ENCODE peak calls at places on chromosomes 4 and X, in seven cellular contexts. One of them, this sample, is unnamed.

GRCh38 chr4:160034501-160034900 is 931.6 kb downstream of the RAPGEF2 start:
- DNase-seq in right lobe of liver: no peak
- DNase-seq in CD8-positive, alpha-beta T cell: no peak
- DNase-seq in psoas muscle: no peak
- DNase-seq in uterus: no peak
- DNase-seq in tibial nerve: no peak
- DNase-seq in HepG2: no peak
- DNase-seq in this sample: no peak

GRCh38 chr4:105399535-105400161 is 74.2 kb downstream of the PPA2 start:
- DNase-seq in HepG2: no peak
- DNase-seq in tibial nerve: no peak
- DNase-seq in psoas muscle: no peak
- DNase-seq in right lobe of liver: no peak
- DNase-seq in uterus: no peak
- DNase-seq in CD8-positive, alpha-beta T cell: no peak
- DNase-seq in this sample: no peak

GRCh38 chr4:18975916-18976610 is 954.5 kb upstream of the LCORL start:
- DNase-seq in HepG2: no peak
- DNase-seq in right lobe of liver: no peak
- DNase-seq in tibial nerve: no peak
- DNase-seq in uterus: no peak
- DNase-seq in CD8-positive, alpha-beta T cell: no peak
- DNase-seq in psoas muscle: no peak
- DNase-seq in this sample: no peak

GRCh38 chrX:8731579-8732395 is at the start of gene ANOS1:
- DNase-seq in tibial nerve: peak; percentile 23
- DNase-seq in uterus: no peak
- DNase-seq in CD8-positive, alpha-beta T cell: no peak
- DNase-seq in right lobe of liver: no peak
- DNase-seq in psoas muscle: peak; percentile 86
- DNase-seq in HepG2: no peak
- DNase-seq in this sample: no peak

GRCh38 chr4:182555997-182556418 is 312.8 kb downstream of the TENM3 start:
- DNase-seq in HepG2: no peak
- DNase-seq in CD8-positive, alpha-beta T cell: no peak
- DNase-seq in uterus: peak; percentile 18
- DNase-seq in tibial nerve: no peak
- DNase-seq in psoas muscle: no peak
- DNase-seq in right lobe of liver: no peak
- DNase-seq in this sample: no peak

GRCh38 chrX:120549483-120550452 is 11.0 kb downstream of the CUL4B start:
- DNase-seq in psoas muscle: no peak
- DNase-seq in uterus: no peak
- DNase-seq in right lobe of liver: no peak
- DNase-seq in tibial nerve: no peak
- DNase-seq in HepG2: peak; percentile 76
- DNase-seq in CD8-positive, alpha-beta T cell: no peak
- DNase-seq in this sample: peak; percentile 40

GRCh38 chr4:102008711-102009110 is 218.2 kb downstream of the BANK1 start:
- DNase-seq in right lobe of liver: no peak
- DNase-seq in uterus: no peak
- DNase-seq in tibial nerve: no peak
- DNase-seq in psoas muscle: no peak
- DNase-seq in HepG2: no peak
- DNase-seq in CD8-positive, alpha-beta T cell: no peak
- DNase-seq in this sample: no peak

GRCh38 chrX:118614150-118614549 is 113.3 kb upstream of the IL13RA1 start:
- DNase-seq in HepG2: no peak
- DNase-seq in psoas muscle: no peak
- DNase-seq in uterus: no peak
- DNase-seq in tibial nerve: no peak
- DNase-seq in right lobe of liver: no peak
- DNase-seq in CD8-positive, alpha-beta T cell: no peak
- DNase-seq in this sample: no peak

GRCh38 chrX:150984164-150984824 is 1.2 kb downstream of the HMGB3 start:
- DNase-seq in HepG2: no peak
- DNase-seq in CD8-positive, alpha-beta T cell: no peak
- DNase-seq in tibial nerve: no peak
- DNase-seq in uterus: no peak
- DNase-seq in right lobe of liver: no peak
- DNase-seq in psoas muscle: no peak
- DNase-seq in this sample: no peak

GRCh38 chrX:9785944-9786741 is at the start of gene SHROOM2:
- DNase-seq in right lobe of liver: peak; percentile 59
- DNase-seq in psoas muscle: no peak
- DNase-seq in HepG2: no peak
- DNase-seq in uterus: no peak
- DNase-seq in CD8-positive, alpha-beta T cell: no peak
- DNase-seq in tibial nerve: no peak
- DNase-seq in this sample: peak; percentile 4

GRCh38 chrX:82945332-82945731 is 562.8 kb upstream of the POU3F4 start:
- DNase-seq in right lobe of liver: no peak
- DNase-seq in psoas muscle: no peak
- DNase-seq in tibial nerve: no peak
- DNase-seq in CD8-positive, alpha-beta T cell: no peak
- DNase-seq in HepG2: no peak
- DNase-seq in uterus: no peak
- DNase-seq in this sample: no peak

GRCh38 chrX:12702509-12703091 is 88.6 kb upstream of the PRPS2 start:
- DNase-seq in tibial nerve: no peak
- DNase-seq in CD8-positive, alpha-beta T cell: no peak
- DNase-seq in right lobe of liver: no peak
- DNase-seq in uterus: no peak
- DNase-seq in psoas muscle: no peak
- DNase-seq in HepG2: peak; percentile 1
- DNase-seq in this sample: no peak

GRCh38 chrX:41045960-41046567 is 39.2 kb upstream of the USP9X start:
- DNase-seq in CD8-positive, alpha-beta T cell: no peak
- DNase-seq in right lobe of liver: no peak
- DNase-seq in psoas muscle: no peak
- DNase-seq in HepG2: no peak
- DNase-seq in uterus: peak; percentile 15
- DNase-seq in tibial nerve: peak; percentile 53
- DNase-seq in this sample: peak; percentile 28

GRCh38 chr4:178356725-178357124 is 914.5 kb upstream of the AGA start:
- DNase-seq in HepG2: no peak
- DNase-seq in psoas muscle: no peak
- DNase-seq in right lobe of liver: no peak
- DNase-seq in tibial nerve: no peak
- DNase-seq in uterus: no peak
- DNase-seq in CD8-positive, alpha-beta T cell: no peak
- DNase-seq in this sample: no peak

GRCh38 chrX:77652095-77652494 is 133.9 kb downstream of the ATRX start:
- DNase-seq in CD8-positive, alpha-beta T cell: no peak
- DNase-seq in tibial nerve: no peak
- DNase-seq in right lobe of liver: no peak
- DNase-seq in uterus: no peak
- DNase-seq in HepG2: no peak
- DNase-seq in psoas muscle: no peak
- DNase-seq in this sample: no peak

GRCh38 chr4:76641758-76642157 is 206.7 kb downstream of the SHROOM3 start:
- DNase-seq in psoas muscle: no peak
- DNase-seq in HepG2: no peak
- DNase-seq in CD8-positive, alpha-beta T cell: no peak
- DNase-seq in tibial nerve: no peak
- DNase-seq in right lobe of liver: no peak
- DNase-seq in uterus: no peak
- DNase-seq in this sample: no peak

GRCh38 chrX:37905436-37906147 is 58.2 kb upstream of the DYNLT3 start:
- DNase-seq in right lobe of liver: peak; percentile 54
- DNase-seq in psoas muscle: no peak
- DNase-seq in uterus: peak; percentile 14
- DNase-seq in tibial nerve: no peak
- DNase-seq in HepG2: no peak
- DNase-seq in CD8-positive, alpha-beta T cell: no peak
- DNase-seq in this sample: no peak

GRCh38 chr4:143743591-143743990 is 43.1 kb upstream of the FREM3 start:
- DNase-seq in right lobe of liver: no peak
- DNase-seq in HepG2: no peak
- DNase-seq in psoas muscle: no peak
- DNase-seq in CD8-positive, alpha-beta T cell: no peak
- DNase-seq in uterus: no peak
- DNase-seq in tibial nerve: no peak
- DNase-seq in this sample: no peak

GRCh38 chr4:166088576-166088975 is 215.5 kb downstream of the TLL1 start:
- DNase-seq in CD8-positive, alpha-beta T cell: no peak
- DNase-seq in uterus: no peak
- DNase-seq in psoas muscle: no peak
- DNase-seq in tibial nerve: no peak
- DNase-seq in HepG2: no peak
- DNase-seq in right lobe of liver: no peak
- DNase-seq in this sample: no peak

GRCh38 chr4:56821394-56822263 is at the start of gene SPINK2:
- DNase-seq in psoas muscle: no peak
- DNase-seq in right lobe of liver: peak; percentile 57
- DNase-seq in tibial nerve: no peak
- DNase-seq in HepG2: no peak
- DNase-seq in CD8-positive, alpha-beta T cell: peak; percentile 61
- DNase-seq in uterus: no peak
- DNase-seq in this sample: peak; percentile 54

GRCh38 chr4:76270776-76271175 is 19.3 kb downstream of the FAM47E start:
- DNase-seq in right lobe of liver: no peak
- DNase-seq in psoas muscle: no peak
- DNase-seq in uterus: no peak
- DNase-seq in HepG2: no peak
- DNase-seq in CD8-positive, alpha-beta T cell: no peak
- DNase-seq in tibial nerve: no peak
- DNase-seq in this sample: no peak

GRCh38 chr4:159197260-159197884 is 94.5 kb downstream of the RAPGEF2 start:
- DNase-seq in uterus: no peak
- DNase-seq in psoas muscle: no peak
- DNase-seq in HepG2: no peak
- DNase-seq in tibial nerve: no peak
- DNase-seq in CD8-positive, alpha-beta T cell: no peak
- DNase-seq in right lobe of liver: no peak
- DNase-seq in this sample: no peak

GRCh38 chrX:78652971-78653822 is 5.9 kb downstream of the RTL3 start:
- DNase-seq in psoas muscle: no peak
- DNase-seq in uterus: no peak
- DNase-seq in HepG2: peak; percentile 73
- DNase-seq in right lobe of liver: no peak
- DNase-seq in CD8-positive, alpha-beta T cell: no peak
- DNase-seq in tibial nerve: no peak
- DNase-seq in this sample: peak; percentile 12

GRCh38 chrX:45322382-45322781 is 121.7 kb upstream of the DIPK2B start:
- DNase-seq in HepG2: peak; percentile 37
- DNase-seq in CD8-positive, alpha-beta T cell: no peak
- DNase-seq in psoas muscle: no peak
- DNase-seq in uterus: peak; percentile 58
- DNase-seq in tibial nerve: peak; percentile 24
- DNase-seq in right lobe of liver: no peak
- DNase-seq in this sample: peak; percentile 65

GRCh38 chrX:17027931-17028330 is 81.5 kb downstream of the REPS2 start:
- DNase-seq in CD8-positive, alpha-beta T cell: no peak
- DNase-seq in HepG2: no peak
- DNase-seq in psoas muscle: no peak
- DNase-seq in right lobe of liver: no peak
- DNase-seq in tibial nerve: no peak
- DNase-seq in uterus: no peak
- DNase-seq in this sample: no peak

GRCh38 chrX:12526296-12526695 is 264.9 kb upstream of the PRPS2 start:
- DNase-seq in psoas muscle: no peak
- DNase-seq in CD8-positive, alpha-beta T cell: no peak
- DNase-seq in tibial nerve: no peak
- DNase-seq in HepG2: no peak
- DNase-seq in uterus: no peak
- DNase-seq in right lobe of liver: no peak
- DNase-seq in this sample: no peak

GRCh38 chr4:40897557-40898203 is 147.9 kb downstream of the NSUN7 start:
- DNase-seq in psoas muscle: peak; percentile 80
- DNase-seq in right lobe of liver: peak; percentile 73
- DNase-seq in uterus: peak; percentile 47
- DNase-seq in tibial nerve: peak; percentile 53
- DNase-seq in CD8-positive, alpha-beta T cell: peak; percentile 44
- DNase-seq in HepG2: peak; percentile 53
- DNase-seq in this sample: peak; percentile 58
- H3K4me3 ChIP-seq in psoas muscle: no peak overlapping the region
- H3K4me3 ChIP-seq in right lobe of liver: no peak overlapping the region
- H3K4me3 ChIP-seq in uterus: no peak overlapping the region
- H3K4me3 ChIP-seq in tibial nerve: no peak overlapping the region
- H3K4me3 ChIP-seq in CD8-positive, alpha-beta T cell: no peak overlapping the region
- H3K4me3 ChIP-seq in HepG2: no peak overlapping the region
- H3K4me3 ChIP-seq in this sample: no peak overlapping the region

GRCh38 chr4:55398966-55399365 is 3.2 kb downstream of the TMEM165 start:
- DNase-seq in CD8-positive, alpha-beta T cell: no peak
- DNase-seq in HepG2: peak; percentile 10
- DNase-seq in right lobe of liver: no peak
- DNase-seq in tibial nerve: no peak
- DNase-seq in psoas muscle: no peak
- DNase-seq in uterus: no peak
- DNase-seq in this sample: peak; percentile 18
- H3K4me3 ChIP-seq in CD8-positive, alpha-beta T cell: no peak overlapping the region
- H3K4me3 ChIP-seq in HepG2: peak overlapping the region; percentile 8
- H3K4me3 ChIP-seq in right lobe of liver: no peak overlapping the region
- H3K4me3 ChIP-seq in tibial nerve: peak overlapping the region; percentile 99
- H3K4me3 ChIP-seq in psoas muscle: peak overlapping the region; percentile 92
- H3K4me3 ChIP-seq in uterus: no peak overlapping the region
- H3K4me3 ChIP-seq in this sample: no peak overlapping the region

DNA sequence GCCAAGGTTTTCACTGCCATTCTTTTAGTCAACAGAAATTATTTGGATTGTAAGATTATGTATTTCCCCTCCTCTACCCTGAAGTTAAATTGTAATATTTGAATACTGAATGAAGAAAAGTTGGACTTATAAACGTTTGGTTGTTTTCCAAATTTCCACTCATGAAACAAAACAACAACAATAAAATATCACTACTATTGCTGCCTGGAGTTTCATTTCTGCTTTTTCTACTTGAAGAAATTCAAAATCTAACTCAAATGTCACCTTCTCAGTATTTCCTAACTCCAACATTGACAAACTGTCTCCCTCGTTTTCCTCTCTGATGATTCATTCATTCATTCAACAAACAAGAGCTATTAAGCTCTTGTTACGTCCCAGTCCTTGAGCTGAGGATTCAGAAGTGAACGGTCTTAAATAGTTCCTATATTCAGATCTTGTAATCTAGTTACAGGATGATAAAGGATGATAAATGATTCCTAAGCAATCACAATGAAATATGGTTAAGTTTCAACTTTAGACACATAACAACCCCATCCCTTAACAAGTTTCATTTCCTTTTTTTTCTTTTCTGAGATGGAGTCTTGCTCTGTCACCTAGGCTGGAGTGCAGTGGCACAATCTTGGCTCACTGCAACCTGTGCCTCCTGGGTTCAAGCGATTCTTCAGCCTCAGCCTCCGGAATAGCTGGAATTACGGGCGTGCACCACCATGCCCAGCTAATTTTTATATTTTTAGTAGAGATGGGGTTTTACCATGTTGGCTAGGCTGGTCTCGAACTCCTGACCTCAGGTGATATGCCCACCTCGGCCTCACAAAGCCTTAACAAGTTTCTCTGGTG is 1.7 kb downstream of the SLC9B2 start:
- DNase-seq in CD8-positive, alpha-beta T cell: no peak
- DNase-seq in psoas muscle: no peak
- DNase-seq in uterus: no peak
- DNase-seq in right lobe of liver: no peak
- DNase-seq in tibial nerve: no peak
- DNase-seq in HepG2: no peak
- DNase-seq in this sample: no peak
- H3K4me3 ChIP-seq in CD8-positive, alpha-beta T cell: peak overlapping the region; percentile 80
- H3K4me3 ChIP-seq in psoas muscle: peak overlapping the region; percentile 76
- H3K4me3 ChIP-seq in uterus: no peak overlapping the region
- H3K4me3 ChIP-seq in right lobe of liver: peak overlapping the region; percentile 24
- H3K4me3 ChIP-seq in tibial nerve: no peak overlapping the region
- H3K4me3 ChIP-seq in HepG2: peak overlapping the region; percentile 49
- H3K4me3 ChIP-seq in this sample: no peak overlapping the region

GRCh38 chr4:139324620-139325019 is 22.3 kb upstream of the NDUFC1 start:
- DNase-seq in tibial nerve: no peak
- DNase-seq in psoas muscle: no peak
- DNase-seq in right lobe of liver: no peak
- DNase-seq in uterus: no peak
- DNase-seq in CD8-positive, alpha-beta T cell: no peak
- DNase-seq in HepG2: no peak
- DNase-seq in this sample: no peak
- H3K4me3 ChIP-seq in tibial nerve: no peak overlapping the region
- H3K4me3 ChIP-seq in psoas muscle: no peak overlapping the region
- H3K4me3 ChIP-seq in right lobe of liver: no peak overlapping the region
- H3K4me3 ChIP-seq in uterus: no peak overlapping the region
- H3K4me3 ChIP-seq in CD8-positive, alpha-beta T cell: no peak overlapping the region
- H3K4me3 ChIP-seq in HepG2: no peak overlapping the region
- H3K4me3 ChIP-seq in this sample: no peak overlapping the region